ENCODE peak calls at places on chromosomes 16 and 17, in five cellular contexts. Q, P, H, J and X are unnamed samples.
A peak's percentile ranks its signal among the peaks of the same experiment; 100 is the strongest.

GRCh38 chr16:20910781-20911321 is 10.3 kb downstream of the LYRM1 start:
- DNase-seq in Q (peak; percentile 91), H (no peak), P (peak; percentile 34), J (no peak), X (no peak)

GRCh38 chr16:8346291-8346690 is 244.0 kb downstream of the TMEM114 start:
- DNase-seq in H (peak; percentile 43), Q (no peak), P (peak; percentile 51), J (peak; percentile 45), X (no peak)

GRCh38 chr16:57748596-57748995 is 13.0 kb downstream of the KATNB1 start:
- DNase-seq in H (no peak), P (no peak), Q (no peak), J (no peak), X (no peak)

GRCh38 chr16:69566437-69567030 is 768 bp downstream of the NFAT5 start:
- DNase-seq in J (peak; percentile 57), Q (peak; percentile 40), P (peak; percentile 72), H (peak; percentile 70), X (peak; percentile 64)

GRCh38 chr16:81693047-81693446 is 86.0 kb upstream of the PLCG2 start:
- DNase-seq in H (no peak), P (no peak), J (no peak), Q (no peak), X (no peak)

GRCh38 chr17:45747907-45748306 is 36.2 kb upstream of the CRHR1 start:
- DNase-seq in Q (no peak), H (no peak), P (no peak), J (no peak), X (no peak)

GRCh38 chr17:82303944-82304808 is 13.2 kb downstream of the CD7 start:
- DNase-seq in J (no peak), Q (no peak), P (peak; percentile 68), H (no peak), X (no peak)

GRCh38 chr17:17269926-17270773 is 10.9 kb downstream of the COPS3 start:
- DNase-seq in H (no peak), P (no peak), J (peak; percentile 40), Q (peak; percentile 37), X (peak; percentile 17)

GRCh38 chr17:12979826-12980500 is 37.9 kb downstream of the ELAC2 start:
- DNase-seq in H (no peak), J (no peak), Q (no peak), P (no peak), X (no peak)

GRCh38 chr17:22717211-22717610 is 1024.9 kb downstream of the KCNJ18 start:
- DNase-seq in Q (no peak), J (no peak), H (no peak), P (no peak), X (no peak)

GRCh38 chr16:77998350-77999023 is 23.9 kb upstream of the CLEC3A start:
- DNase-seq in P (no peak), H (no peak), J (peak; percentile 34), Q (no peak), X (no peak)

GRCh38 chr17:38619937-38620550 is 14.3 kb upstream of the SRCIN1 start:
- DNase-seq in P (no peak), J (peak; percentile 56), Q (no peak), H (no peak), X (no peak)

GRCh38 chr16:19330801-19331484 is 45.4 kb downstream of the CLEC19A start:
- DNase-seq in J (peak; percentile 21), P (no peak), Q (peak; percentile 73), H (no peak), X (no peak)

GRCh38 chr17:75763613-75764416 is 1.2 kb downstream of the GALK1 start:
- DNase-seq in P (no peak), Q (no peak), H (no peak), J (no peak), X (no peak)

GRCh38 chr17:75843577-75844529 is at the start of gene UNC13D:
- DNase-seq in Q (peak; percentile 70), H (peak; percentile 80), J (no peak), P (no peak), X (peak; percentile 57)

GRCh38 chr16:27816561-27816960 is 247.0 kb downstream of the GSG1L start:
- DNase-seq in Q (no peak), J (no peak), P (no peak), H (no peak), X (no peak)

GRCh38 chr16:49441366-49441780 is 67.8 kb downstream of the C16orf78 start:
- DNase-seq in J (peak; percentile 79), H (peak; percentile 78), Q (no peak), P (peak; percentile 39), X (peak; percentile 95)

GRCh38 chr17:80124351-80124981 is 22.5 kb downstream of the EIF4A3 start:
- DNase-seq in P (peak; percentile 72), H (peak; percentile 52), J (peak; percentile 84), Q (peak; percentile 28), X (no peak)

GRCh38 chr17:79565606-79566250 is 45.1 kb downstream of the RBFOX3 start:
- DNase-seq in P (no peak), J (no peak), H (no peak), Q (no peak), X (no peak)

GRCh38 chr16:22318690-22319358 is 21.6 kb downstream of the POLR3E start:
- DNase-seq in J (peak; percentile 77), P (peak; percentile 38), H (peak; percentile 78), Q (peak; percentile 52), X (peak; percentile 35)

GRCh38 chr17:13888043-13888442 is 181.3 kb upstream of the COX10 start:
- DNase-seq in Q (peak; percentile 16), P (peak; percentile 26), H (no peak), J (no peak), X (no peak)

DNA sequence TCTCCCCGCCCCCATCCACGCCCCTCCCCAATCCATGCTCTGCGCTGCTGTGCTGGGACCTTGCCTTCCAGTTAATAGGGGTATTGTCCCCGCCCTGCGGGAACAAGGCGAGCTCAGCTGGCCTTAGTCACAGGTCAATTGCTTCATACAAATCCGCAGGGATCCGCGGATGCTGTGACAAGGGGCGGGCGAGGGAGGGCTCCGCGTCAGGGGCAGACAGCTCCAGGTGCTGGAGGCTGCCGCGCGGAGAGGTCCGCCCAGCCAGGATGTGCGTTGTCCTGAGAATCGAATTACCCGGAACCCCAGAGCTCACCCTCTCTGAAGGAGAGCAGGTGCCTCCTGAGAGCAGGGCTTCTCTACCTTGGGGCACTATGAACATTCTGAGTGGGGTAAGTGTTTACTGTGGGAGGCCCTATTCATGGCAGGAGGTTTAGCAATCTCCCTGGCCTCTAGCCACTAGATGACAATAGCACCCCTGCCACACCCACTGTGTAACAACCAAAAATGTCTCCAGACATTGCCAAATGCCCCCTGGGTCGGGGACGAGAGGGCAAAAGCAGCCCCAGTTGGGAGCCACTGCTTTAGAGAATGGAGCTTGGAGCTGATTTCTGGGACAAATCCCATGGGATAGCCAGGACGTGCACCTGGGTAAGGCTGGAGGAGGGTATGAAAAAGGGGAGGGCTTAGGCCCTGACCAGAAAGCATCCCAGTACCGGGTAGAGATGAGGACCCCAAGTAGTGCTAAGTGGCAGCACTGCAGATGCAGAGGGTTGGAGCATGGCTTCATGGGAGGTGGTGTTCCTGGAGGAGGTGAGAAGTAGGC is 138.2 kb downstream of the CYLD start:
- DNase-seq in J (peak; percentile 77), H (no peak), Q (no peak), P (peak; percentile 57), X (no peak)
- H3K9me2 ChIP-seq in J (no peaks in the 10 kb centered on the region), H (no peaks in the 10 kb centered on the region), Q (no peaks in the 10 kb centered on the region), P (no peaks in the 10 kb centered on the region), X (no peaks in the 10 kb centered on the region)

GRCh38 chr16:83980794-83981193 is 12.8 kb downstream of the NECAB2 start:
- DNase-seq in Q (no peak), P (no peak), H (no peak), J (no peak), X (no peak)

GRCh38 chr16:83978401-83978904 is 10.4 kb downstream of the NECAB2 start:
- DNase-seq in P (no peak), Q (no peak), J (no peak), H (no peak), X (no peak)

GRCh38 chr16:83979456-83979855 is 11.4 kb downstream of the NECAB2 start:
- DNase-seq in P (no peak), Q (no peak), J (no peak), H (no peak), X (no peak)

GRCh38 chr16:83981799-83982198 is 13.8 kb downstream of the NECAB2 start:
- DNase-seq in P (no peak), H (no peak), Q (no peak), J (no peak), X (no peak)

DNA sequence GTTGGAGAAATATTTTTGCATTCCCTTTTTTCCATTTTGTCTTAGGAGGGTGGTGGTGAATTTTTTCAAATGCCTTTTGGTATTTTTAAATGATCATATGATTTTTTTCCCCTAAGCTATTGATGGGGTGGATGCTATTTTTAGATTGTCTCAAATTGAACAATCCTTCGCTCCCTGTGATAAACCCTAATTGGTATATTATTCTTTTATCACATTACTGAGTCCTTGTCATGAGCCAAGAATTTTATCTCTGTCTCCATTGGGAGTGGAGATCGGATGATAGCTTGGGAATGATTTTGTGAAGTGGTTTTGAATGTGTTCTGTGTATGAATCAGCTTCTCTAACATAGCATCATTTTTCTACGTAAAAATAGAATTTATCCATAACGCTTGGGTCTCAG is 15.4 kb downstream of the NECAB2 start:
- DNase-seq in Q (no peak), P (no peak), H (no peak), J (no peak), X (no peak)
- H3K9me2 ChIP-seq in Q (no peaks in the 10 kb centered on the region), P (no peaks in the 10 kb centered on the region), H (no peaks in the 10 kb centered on the region), J (no peaks in the 10 kb centered on the region), X (no peaks in the 10 kb centered on the region)

GRCh38 chr16:17116595-17117322 is 354.0 kb downstream of the XYLT1 start:
- DNase-seq in P (no peak), Q (no peak), H (no peak), J (no peak), X (no peak)

GRCh38 chr16:17117906-17118577 is 352.7 kb downstream of the XYLT1 start:
- DNase-seq in H (no peak), J (no peak), P (no peak), Q (no peak), X (no peak)
- H3K9me2 ChIP-seq in H (no peaks in the 10 kb centered on the region), J (no peaks in the 10 kb centered on the region), P (no peaks in the 10 kb centered on the region), Q (no peaks in the 10 kb centered on the region), X (no peaks in the 10 kb centered on the region)

GRCh38 chr17:43755389-43755875 is 3.2 kb downstream of the SOST start:
- DNase-seq in J (peak; percentile 87), H (no peak), Q (peak; percentile 29), P (peak; percentile 66), X (no peak)

GRCh38 chr17:43750154-43750553 is 8.4 kb downstream of the SOST start:
- DNase-seq in Q (peak; percentile 76), P (no peak), H (no peak), J (no peak), X (no peak)

GRCh38 chr17:43754947-43755346 is 3.6 kb downstream of the SOST start:
- DNase-seq in Q (no peak), H (no peak), J (no peak), P (no peak), X (no peak)

GRCh38 chr17:43756176-43756575 is 2.4 kb downstream of the SOST start:
- DNase-seq in Q (no peak), H (no peak), P (no peak), J (no peak), X (no peak)

DNA sequence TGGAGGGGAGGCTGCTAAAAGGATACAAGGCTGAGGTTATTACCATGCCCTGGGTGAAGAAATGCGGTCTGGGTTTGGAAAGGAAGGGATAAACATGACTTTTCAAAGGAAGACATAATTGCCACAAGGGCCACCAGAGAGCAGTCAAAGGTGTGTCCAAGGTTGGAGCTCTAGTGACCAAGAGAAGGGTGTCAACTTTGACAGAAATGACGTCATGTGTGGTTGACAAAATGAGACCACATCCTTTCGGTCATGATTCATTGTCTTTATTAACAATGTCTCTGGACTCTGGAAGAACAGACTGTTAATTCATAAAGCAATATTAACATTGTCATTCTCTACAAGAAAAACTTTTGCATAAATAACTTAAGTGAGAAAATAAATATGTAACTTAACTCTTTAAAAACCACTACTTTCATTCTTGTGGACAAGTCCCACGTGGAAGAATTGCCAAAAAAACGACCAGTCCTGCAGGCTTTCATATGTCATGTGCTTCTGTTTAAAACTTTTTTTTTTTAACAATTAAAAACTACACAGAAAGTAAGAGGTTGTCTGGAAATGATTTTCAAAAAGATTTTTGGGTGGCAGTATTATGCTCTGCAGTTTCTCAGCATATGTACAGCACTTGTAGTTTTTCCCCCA is 5.0 kb downstream of the SOST start:
- DNase-seq in H (no peak), Q (peak; percentile 88), J (no peak), P (no peak), X (no peak)
- H3K9me2 ChIP-seq in H (no peaks in the 10 kb centered on the region), Q (no peaks in the 10 kb centered on the region), J (no peaks in the 10 kb centered on the region), P (no peaks in the 10 kb centered on the region), X (no peaks in the 10 kb centered on the region)